ENCODE peak calls at places on chromosome 16, in five cellular contexts. G is HepG2, W is K562, D is SK-N-SH, M is HL-60. I is an unnamed sample.

GRCh38 chr16:86994651-86995171 is 322.5 kb downstream of the C16orf95 start:
- DNase-seq in D (no peak), M (no peak), G (no peak), W (peak; percentile 24), I (no peak)

GRCh38 chr16:828891-829290 is 28.4 kb upstream of the GNG13 start:
- DNase-seq in W (no peak), D (no peak), M (no peak), G (no peak), I (no peak)

GRCh38 chr16:68367034-68367433 is 56.2 kb downstream of the PRMT7 start:
- DNase-seq in W (peak; percentile 68), D (peak; percentile 74), M (peak; percentile 58), G (peak; percentile 53), I (peak; percentile 81)

GRCh38 chr16:72131036-72131435 is 37.4 kb downstream of the DHX38 start:
- DNase-seq in G (no peak), W (no peak), M (no peak), D (no peak), I (no peak)

GRCh38 chr16:22027633-22028032 is 19.7 kb downstream of the MOSMO start:
- DNase-seq in D (no peak), M (no peak), W (no peak), G (no peak), I (no peak)

GRCh38 chr16:50884066-50884860 is 142.4 kb downstream of the CYLD start:
- DNase-seq in M (no peak), G (peak; percentile 30), W (peak; percentile 81), D (peak; percentile 48), I (peak; percentile 77)

GRCh38 chr16:56038564-56039098 is 152.7 kb upstream of the GNAO1 start:
- DNase-seq in W (no peak), D (no peak), M (no peak), G (no peak), I (no peak)

GRCh38 chr16:80084614-80085013 is 456.2 kb upstream of the DYNLRB2 start:
- DNase-seq in G (peak; percentile 41), W (peak; percentile 40), D (no peak), M (no peak), I (peak; percentile 85)

GRCh38 chr16:58197314-58198012 is 443 bp downstream of the CSNK2A2 start:
- DNase-seq in D (peak; percentile 74), M (no peak), G (no peak), W (peak; percentile 70), I (peak; percentile 30)

GRCh38 chr16:77882359-77882758 is 94.0 kb downstream of the VAT1L start:
- DNase-seq in M (no peak), D (peak; percentile 27), W (no peak), G (no peak), I (no peak)

GRCh38 chr16:23296994-23297393 is 5.1 kb upstream of the SCNN1B start:
- DNase-seq in W (peak; percentile 55), G (peak; percentile 24), M (peak; percentile 22), D (peak; percentile 55), I (peak; percentile 79)

GRCh38 chr16:66006485-66006884 is 360.0 kb upstream of the CDH5 start:
- DNase-seq in G (no peak), D (no peak), W (no peak), M (no peak), I (no peak)

GRCh38 chr16:79707867-79708266 is 107.3 kb upstream of the MAF start:
- DNase-seq in D (no peak), M (no peak), G (no peak), W (no peak), I (no peak)

GRCh38 chr16:29290631-29291247 is 115.8 kb downstream of the NPIPB11 start:
- DNase-seq in M (peak; percentile 81), G (peak; percentile 80), W (peak; percentile 92), D (no peak), I (peak; percentile 86)

GRCh38 chr16:14088155-14088753 is 17.1 kb downstream of the MRTFB start:
- DNase-seq in G (peak; percentile 96), D (no peak), M (no peak), W (no peak), I (no peak)

GRCh38 chr16:55728797-55729196 is 73.0 kb downstream of the SLC6A2 start:
- DNase-seq in G (no peak), D (no peak), W (no peak), M (no peak), I (no peak)

DNA sequence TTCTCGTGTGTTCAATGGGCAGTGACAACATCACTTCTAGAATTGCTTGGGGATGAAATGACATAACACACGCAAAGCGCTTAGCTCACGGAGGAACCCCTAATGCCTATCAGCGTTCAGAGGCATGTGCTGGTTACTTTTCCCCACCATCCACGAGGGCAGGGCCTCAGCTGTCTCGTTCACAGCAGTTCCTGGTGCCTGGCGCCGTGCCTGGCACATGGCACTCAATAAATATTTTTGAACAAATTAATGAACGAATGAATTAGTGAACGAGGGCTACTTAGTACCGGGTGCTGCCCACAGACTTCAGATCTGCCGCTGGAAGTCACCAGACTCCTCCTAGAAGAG is 14.1 kb upstream of the CIBAR2 start:
- DNase-seq in W (no peak), G (no peak), M (no peak), D (no peak), I (no peak)
- H3K27ac ChIP-seq in W (no peak overlapping the region), G (no peak overlapping the region), M (no peak overlapping the region), D (peak overlapping the region; percentile 54), I (no peak overlapping the region)

GRCh38 chr16:30526823-30527634 is 663 bp upstream of the ZNF768 start:
- DNase-seq in G (peak; percentile 97), W (peak; percentile 95), M (peak; percentile 99), D (peak; percentile 97), I (peak; percentile 99)

GRCh38 chr16:30524575-30525571 is 1.5 kb downstream of the ZNF768 start:
- DNase-seq in D (peak; percentile 28), G (no peak), W (no peak), M (no peak), I (no peak)

GRCh38 chr16:30525844-30526136 is 576 bp downstream of the ZNF768 start:
- DNase-seq in M (no peak), G (no peak), W (no peak), D (no peak), I (no peak)

GRCh38 chr16:30527635-30528178 is 1.3 kb upstream of the ZNF768 start:
- DNase-seq in D (no peak), W (no peak), G (no peak), M (peak; percentile 85), I (peak; percentile 65)

GRCh38 chr16:30526137-30526822 is at the start of gene ZNF768:
- DNase-seq in G (peak; percentile 38), M (peak; percentile 38), D (peak; percentile 94), W (peak; percentile 91), I (peak; percentile 93)
- TF ChIP-seq REST in G (peak; percentile 37), M (peak; percentile 86), D (peak; percentile 88), W (peak; percentile 89), I (peak; percentile 74)

GRCh38 chr16:89742948-89743347 is 21.6 kb downstream of the ZNF276 start:
- DNase-seq in D (no peak), G (no peak), M (no peak), W (no peak), I (no peak)
- H3K27ac ChIP-seq in D (no peak overlapping the region), G (no peak overlapping the region), M (no peak overlapping the region), W (no peak overlapping the region), I (no peak overlapping the region)

DNA sequence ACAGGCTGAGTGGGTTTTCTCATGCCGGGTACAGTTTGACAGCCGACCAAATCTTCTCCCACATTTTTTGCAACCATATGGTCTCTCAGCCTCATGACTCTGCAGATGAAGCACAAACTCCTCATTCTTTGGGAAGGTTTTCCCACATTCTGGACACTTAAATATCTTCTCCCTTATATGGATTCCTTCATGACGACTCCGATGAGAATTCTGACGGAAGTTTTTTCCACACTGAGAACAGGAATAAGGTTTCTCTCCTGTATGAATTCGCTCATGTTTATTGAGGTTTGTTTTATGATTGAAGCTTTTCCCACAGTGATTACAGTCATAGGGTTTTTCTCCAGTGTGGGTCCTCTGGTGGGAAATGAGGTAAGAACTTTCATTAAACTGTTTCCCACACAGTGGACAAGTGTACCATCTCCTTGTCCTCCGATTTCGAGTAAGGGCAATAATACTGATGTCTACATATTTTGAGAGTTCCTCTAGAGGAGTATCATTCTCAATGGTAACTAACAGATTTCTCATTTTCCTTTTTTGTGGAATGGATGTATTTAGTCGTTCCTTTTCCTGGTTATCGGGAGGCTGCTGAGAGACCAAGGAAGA is 10.9 kb downstream of the ZNF200 start:
- DNase-seq in W (no peak), M (no peak), G (no peak), D (no peak), I (peak; percentile 19)
- TF ChIP-seq REST in W (no peak), M (no peak), G (no peak), D (no peak), I (no peak)

DNA sequence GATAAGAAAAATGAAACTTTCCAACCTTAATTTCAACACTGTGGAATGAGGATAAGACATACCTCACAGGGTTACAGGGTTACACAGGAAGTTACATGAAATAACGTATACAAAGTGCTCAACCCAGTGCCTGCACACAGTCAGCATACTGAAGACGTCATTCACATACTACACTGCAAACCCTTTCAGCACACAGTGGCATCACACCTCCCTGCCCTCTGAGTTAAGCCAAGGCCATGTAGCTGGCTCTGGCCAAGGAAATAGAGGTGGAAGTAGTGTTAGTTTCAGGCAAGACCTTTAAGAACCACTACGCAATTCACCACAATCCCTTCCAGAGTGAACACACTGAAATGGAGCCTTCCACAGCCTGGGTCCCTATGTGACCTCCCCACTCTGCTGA is 46.6 kb upstream of the GSG1L start:
- DNase-seq in W (no peak), G (no peak), M (peak; percentile 59), D (no peak), I (no peak)
- H3K27ac ChIP-seq in W (peak overlapping the region; percentile 48), G (no peak overlapping the region), M (peak overlapping the region; percentile 63), D (no peak overlapping the region), I (no peak overlapping the region)

GRCh38 chr16:48901712-48902374 is 291.9 kb upstream of the N4BP1 start:
- DNase-seq in W (no peak), M (no peak), G (no peak), D (peak; percentile 41), I (peak; percentile 53)
- TF ChIP-seq REST in W (no peak), M (no peak), G (no peak), D (no peak), I (no peak)

GRCh38 chr16:67279296-67280089 is at the start of gene PLEKHG4:
- DNase-seq in G (peak; percentile 69), M (peak; percentile 76), D (peak; percentile 99), W (no peak), I (peak; percentile 86)

GRCh38 chr16:67280090-67281015 is 1.0 kb downstream of the PLEKHG4 start:
- DNase-seq in D (no peak), W (no peak), G (no peak), M (no peak), I (no peak)

GRCh38 chr16:67277999-67278772 is 1.1 kb upstream of the PLEKHG4 start:
- DNase-seq in W (no peak), M (no peak), D (no peak), G (peak; percentile 43), I (peak; percentile 80)

GRCh38 chr16:67277294-67277998 is 1.9 kb upstream of the PLEKHG4 start:
- DNase-seq in W (peak; percentile 36), M (peak; percentile 23), G (peak; percentile 35), D (no peak), I (no peak)

GRCh38 chr16:67278773-67279295 is 498 bp upstream of the PLEKHG4 start:
- DNase-seq in G (no peak), D (peak; percentile 90), W (peak; percentile 94), M (peak; percentile 37), I (peak; percentile 26)
- H3K27ac ChIP-seq in G (peak overlapping the region; percentile 41), D (peak overlapping the region; percentile 100), W (peak overlapping the region; percentile 83), M (peak overlapping the region; percentile 72), I (no peak overlapping the region)

I was measured in GM23338.